ENCODE peak calls at places on chromosomes 6 and 20, in ten cellular contexts. G is epithelial cell of esophagus, Z is IMR-90, Y is cardiac fibroblast, Q is A549, H is mammary epithelial cell, I is left lung, U is foreskin fibroblast, T is AG04450, C is Caco-2. N is an unnamed sample.

GRCh38 chr6:89895273-89895874 is 1.1 kb downstream of the GJA10 start:
- DNase-seq in G (peak), Z (peak), Y (peak), Q (peak), H (peak), I (no peak), U (peak), T (peak), C (peak), N (no peak)

GRCh38 chr6:10300071-10300470 is 114.8 kb downstream of the TFAP2A start:
- DNase-seq in G (peak), Z (no peak), Y (no peak), Q (peak), H (peak), I (no peak), U (no peak), T (no peak), C (no peak), N (no peak)

GRCh38 chr6:6331393-6331792 is 10.9 kb upstream of the F13A1 start:
- DNase-seq in G (no peak), Z (no peak), Y (no peak), Q (no peak), H (no peak), I (no peak), U (no peak), T (no peak), C (no peak), N (no peak)

GRCh38 chr6:125300992-125301434 is 754 bp downstream of the HDDC2 start:
- DNase-seq in G (peak), Z (peak), Y (no peak), Q (no peak), H (no peak), I (no peak), U (peak), T (no peak), C (no peak), N (no peak)

GRCh38 chr6:149140137-149140909 is 177.2 kb upstream of the TAB2 start:
- DNase-seq in G (no peak), Z (no peak), Y (no peak), Q (no peak), H (no peak), I (no peak), U (no peak), T (no peak), C (peak), N (no peak)

GRCh38 chr6:137801352-137802088 is 65.5 kb upstream of the TNFAIP3 start:
- DNase-seq in G (no peak), Z (no peak), Y (no peak), Q (no peak), H (no peak), I (no peak), U (no peak), T (no peak), C (peak), N (no peak)

GRCh38 chr20:40958598-40958997 is 70.0 kb upstream of the TOP1 start:
- DNase-seq in G (no peak), Z (no peak), Y (no peak), Q (no peak), H (no peak), I (no peak), U (no peak), T (no peak), C (no peak), N (no peak)

GRCh38 chr20:2401527-2401926 is 20.8 kb downstream of the TGM6 start:
- DNase-seq in G (no peak), Z (no peak), Y (no peak), Q (no peak), H (no peak), I (no peak), U (no peak), T (no peak), C (no peak), N (no peak)

GRCh38 chr6:160789263-160790027 is 87.4 kb downstream of the PLG start:
- DNase-seq in G (no peak), Z (no peak), Y (no peak), Q (no peak), H (no peak), I (no peak), U (no peak), T (no peak), C (no peak), N (no peak)

GRCh38 chr6:82057846-82058554 is 189.5 kb downstream of the IBTK start:
- DNase-seq in G (peak), Z (peak), Y (peak), Q (no peak), H (peak), I (no peak), U (peak), T (peak), C (no peak), N (no peak)

GRCh38 chr6:105213272-105213671 is 33.5 kb upstream of the POPDC3 start:
- DNase-seq in G (no peak), Z (no peak), Y (no peak), Q (no peak), H (no peak), I (no peak), U (no peak), T (no peak), C (no peak), N (no peak)

GRCh38 chr6:21937466-21937865 is 343.9 kb downstream of the SOX4 start:
- DNase-seq in G (no peak), Z (no peak), Y (no peak), Q (no peak), H (no peak), I (no peak), U (no peak), T (no peak), C (no peak), N (no peak)

GRCh38 chr6:143397229-143398222 is 53.0 kb downstream of the ADAT2 start:
- DNase-seq in G (peak), Z (peak), Y (peak), Q (peak), H (peak), I (peak), U (peak), T (peak), C (peak), N (peak)

GRCh38 chr6:43060755-43061633 is 1.6 kb downstream of the KLC4 start:
- DNase-seq in G (no peak), Z (no peak), Y (no peak), Q (no peak), H (no peak), I (no peak), U (no peak), T (no peak), C (no peak), N (no peak)
- H3K4me3 ChIP-seq in G (no peak), Z (no peak), Y (no peak), Q (peak), H (no peak), I (peak), U (peak), T (no peak), C (peak), N (peak)

DNA sequence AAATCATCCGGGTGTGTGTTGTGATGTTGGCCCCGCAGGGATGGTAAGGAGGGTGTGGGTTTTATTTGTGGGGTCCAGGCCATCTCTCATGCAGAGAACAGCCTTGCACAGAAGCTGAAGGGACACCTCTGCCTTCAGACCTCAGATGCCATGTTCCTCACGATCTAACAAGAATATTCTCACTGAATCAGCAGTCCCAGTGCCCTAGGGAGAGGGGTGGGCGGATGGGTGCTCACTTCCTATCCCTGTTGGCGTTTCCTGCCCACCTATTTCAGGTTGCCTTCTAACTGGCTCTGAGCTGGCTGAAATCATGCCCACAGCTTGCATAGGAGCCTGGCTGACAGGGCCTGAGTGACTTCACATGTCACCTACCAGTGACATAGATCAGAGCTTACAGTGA is 286.0 kb upstream of the PRND start:
- DNase-seq in G (no peak), Z (no peak), Y (no peak), Q (no peak), H (no peak), I (no peak), U (no peak), T (no peak), C (no peak), N (no peak)
- H3K4me3 ChIP-seq in G (no peak), Z (no peak), Y (no peak), Q (no peak), H (no peak), I (no peak), U (no peak), T (no peak), C (no peak), N (no peak)

GRCh38 chr6:37005827-37006514 is 516 bp downstream of the FGD2 start:
- DNase-seq in G (no peak), Z (no peak), Y (no peak), Q (no peak), H (no peak), I (no peak), U (no peak), T (no peak), C (no peak), N (no peak)
- H3K4me3 ChIP-seq in G (no peak), Z (no peak), Y (no peak), Q (no peak), H (no peak), I (peak), U (no peak), T (no peak), C (no peak), N (no peak)

GRCh38 chr6:39951198-39951597 is 16.9 kb upstream of the MOCS1 start:
- DNase-seq in G (no peak), Z (no peak), Y (no peak), Q (no peak), H (no peak), I (no peak), U (no peak), T (no peak), C (no peak), N (no peak)
- H3K4me3 ChIP-seq in G (no peak), Z (no peak), Y (no peak), Q (no peak), H (no peak), I (no peak), U (no peak), T (no peak), C (no peak), N (no peak)

GRCh38 chr6:35468181-35468979 is at the start of gene RPL10A:
- DNase-seq in G (peak), Z (peak), Y (peak), Q (peak), H (peak), I (peak), U (peak), T (peak), C (peak), N (peak)
- H3K4me3 ChIP-seq in G (peak), Z (peak), Y (peak), Q (peak), H (peak), I (peak), U (peak), T (peak), C (peak), N (peak)

GRCh38 chr6:159254186-159254585 is 85.0 kb downstream of the FNDC1 start:
- DNase-seq in G (no peak), Z (no peak), Y (no peak), Q (no peak), H (no peak), I (no peak), U (peak), T (no peak), C (no peak), N (no peak)

GRCh38 chr6:159250633-159251032 is 81.4 kb downstream of the FNDC1 start:
- DNase-seq in G (no peak), Z (no peak), Y (no peak), Q (no peak), H (no peak), I (no peak), U (no peak), T (no peak), C (no peak), N (no peak)

GRCh38 chr6:159256128-159256527 is 86.9 kb downstream of the FNDC1 start:
- DNase-seq in G (no peak), Z (no peak), Y (no peak), Q (no peak), H (no peak), I (no peak), U (no peak), T (no peak), C (no peak), N (no peak)

GRCh38 chr6:159255434-159255951 is 86.3 kb downstream of the FNDC1 start:
- DNase-seq in G (peak), Z (no peak), Y (no peak), Q (no peak), H (no peak), I (no peak), U (no peak), T (no peak), C (no peak), N (no peak)

GRCh38 chr6:159252955-159253508 is 83.8 kb downstream of the FNDC1 start:
- DNase-seq in G (peak), Z (peak), Y (peak), Q (peak), H (peak), I (no peak), U (peak), T (peak), C (peak), N (peak)
- H3K4me3 ChIP-seq in G (peak), Z (no peak), Y (no peak), Q (no peak), H (peak), I (no peak), U (no peak), T (no peak), C (no peak), N (no peak)

GRCh38 chr20:48839518-48839917 is 11.7 kb upstream of the PREX1 start:
- DNase-seq in G (no peak), Z (no peak), Y (no peak), Q (no peak), H (no peak), I (no peak), U (no peak), T (no peak), C (peak), N (no peak)
- H3K4me3 ChIP-seq in G (no peak), Z (no peak), Y (no peak), Q (no peak), H (no peak), I (no peak), U (no peak), T (no peak), C (no peak), N (no peak)

GRCh38 chr6:151118453-151119123 is 121.2 kb upstream of the AKAP12 start:
- DNase-seq in G (no peak), Z (no peak), Y (no peak), Q (no peak), H (no peak), I (no peak), U (no peak), T (no peak), C (no peak), N (no peak)
- H3K4me3 ChIP-seq in G (no peak), Z (no peak), Y (no peak), Q (no peak), H (no peak), I (no peak), U (no peak), T (no peak), C (no peak), N (no peak)